ENCODE peak calls at places on chromosomes 13 and 19, in five cellular contexts. T is breast epithelium; L is CD8-positive, alpha-beta T cell; X is heart left ventricle; W is fibroblast of lung. P is an unnamed sample.

GRCh38 chr19:43474986-43475705 is 9.7 kb upstream of the LYPD3 start:
- DNase-seq in T (peak; percentile 96), L (peak; percentile 97), X (peak; percentile 96), W (peak; percentile 89), P (peak; percentile 75)

GRCh38 chr13:54593504-54593903 is 1564.9 kb downstream of the OLFM4 start:
- DNase-seq in T (no peak), L (no peak), X (no peak), W (no peak), P (no peak)

GRCh38 chr19:40331052-40331451 is 17.1 kb downstream of the C19orf47 start:
- DNase-seq in T (peak; percentile 72), L (no peak), X (no peak), W (no peak), P (no peak)

GRCh38 chr13:38202730-38203129 is 146.9 kb upstream of the UFM1 start:
- DNase-seq in T (no peak), L (no peak), X (no peak), W (peak; percentile 89), P (no peak)

GRCh38 chr13:109941951-109942350 is 155.6 kb upstream of the IRS2 start:
- DNase-seq in T (no peak), L (no peak), X (no peak), W (peak; percentile 13), P (no peak)

GRCh38 chr13:85091835-85092234 is 707.4 kb downstream of the SLITRK6 start:
- DNase-seq in T (no peak), L (no peak), X (no peak), W (no peak), P (no peak)

GRCh38 chr13:97440598-97440997 is 6.6 kb downstream of the RAP2A start:
- DNase-seq in T (no peak), L (no peak), X (no peak), W (peak; percentile 32), P (no peak)

GRCh38 chr19:9431475-9431874 is 3.9 kb downstream of the ZNF266 start:
- DNase-seq in T (no peak), L (peak; percentile 54), X (no peak), W (no peak), P (no peak)

GRCh38 chr19:43763473-43763939 is 8.7 kb upstream of the SMG9 start:
- DNase-seq in T (no peak), L (no peak), X (peak; percentile 53), W (peak; percentile 71), P (no peak)

GRCh38 chr19:13056052-13056660 is 46.5 kb downstream of the LYL1 start:
- DNase-seq in T (no peak), L (no peak), X (peak; percentile 66), W (peak; percentile 92), P (no peak)

GRCh38 chr19:1237754-1238372 is at the start of gene CBARP:
- DNase-seq in T (no peak), L (no peak), X (no peak), W (no peak), P (no peak)
- H3K4me1 ChIP-seq in T (peaks cover 20% of the 10 kb centered on the region), L (peaks cover 36% of the 10 kb centered on the region), X (peaks cover 55% of the 10 kb centered on the region), W (peaks cover 17% of the 10 kb centered on the region), P (peaks cover 50% of the 10 kb centered on the region)

GRCh38 chr19:52662631-52663030 is 24.5 kb upstream of the ZNF83 start:
- DNase-seq in T (no peak), L (no peak), X (no peak), W (peak; percentile 20), P (no peak)

GRCh38 chr19:52665047-52665446 is 26.9 kb upstream of the ZNF83 start:
- DNase-seq in T (no peak), L (no peak), X (no peak), W (no peak), P (no peak)

GRCh38 chr19:52665529-52665928 is 27.4 kb upstream of the ZNF83 start:
- DNase-seq in T (no peak), L (no peak), X (no peak), W (peak; percentile 75), P (no peak)

GRCh38 chr19:52660981-52661380 is 22.8 kb upstream of the ZNF83 start:
- DNase-seq in T (no peak), L (no peak), X (no peak), W (peak; percentile 66), P (no peak)

GRCh38 chr19:52664461-52664860 is 26.3 kb upstream of the ZNF83 start:
- DNase-seq in T (no peak), L (no peak), X (no peak), W (no peak), P (no peak)
- H3K4me1 ChIP-seq in T (no peaks in the 10 kb centered on the region), L (no peaks in the 10 kb centered on the region), X (no peaks in the 10 kb centered on the region), W (no peaks in the 10 kb centered on the region), P (no peaks in the 10 kb centered on the region)

DNA sequence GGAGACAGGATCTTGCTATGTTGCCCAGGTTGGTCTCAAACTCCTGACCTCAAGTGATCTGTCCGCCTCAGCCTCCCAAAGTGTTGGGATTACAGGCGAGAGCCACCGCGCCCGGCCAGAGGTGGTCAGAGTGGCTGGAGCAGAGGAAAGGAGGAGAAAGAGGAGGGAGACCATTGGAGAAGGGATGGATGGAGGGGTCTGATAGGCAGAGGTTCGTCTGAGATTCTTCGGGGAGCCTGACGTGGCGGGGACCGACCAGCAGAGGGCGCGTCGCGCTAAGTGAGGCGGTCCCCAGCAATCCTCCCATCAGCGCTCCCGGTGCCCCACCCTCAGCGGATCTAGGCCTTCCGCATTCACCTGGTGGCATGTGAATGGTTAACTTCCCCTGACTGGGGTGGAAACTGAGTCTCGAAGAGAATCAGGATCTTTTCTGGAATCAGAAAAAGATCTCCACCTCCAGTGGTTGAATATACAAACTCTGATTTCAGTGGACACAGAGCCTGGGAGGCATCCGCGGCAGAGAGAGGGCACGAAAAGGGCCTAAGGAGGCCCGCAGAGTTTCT is 8.8 kb downstream of the GTPBP3 start:
- DNase-seq in T (peak; percentile 75), L (peak; percentile 63), X (peak; percentile 70), W (peak; percentile 47), P (no peak)
- H3K4me1 ChIP-seq in T (no peaks in the 10 kb centered on the region), L (no peaks in the 10 kb centered on the region), X (peaks cover 36% of the 10 kb centered on the region), W (no peaks in the 10 kb centered on the region), P (peaks cover 39% of the 10 kb centered on the region)

GRCh38 chr13:90055121-90055520 is 1292.4 kb upstream of the MIR17HG start:
- DNase-seq in T (no peak), L (no peak), X (no peak), W (peak; percentile 44), P (no peak)

GRCh38 chr13:90049989-90050671 is 1297.4 kb upstream of the MIR17HG start:
- DNase-seq in T (no peak), L (no peak), X (no peak), W (no peak), P (no peak)

GRCh38 chr13:90055760-90056159 is 1291.7 kb upstream of the MIR17HG start:
- DNase-seq in T (no peak), L (no peak), X (no peak), W (no peak), P (no peak)
- H3K4me1 ChIP-seq in T (no peaks in the 10 kb centered on the region), L (no peaks in the 10 kb centered on the region), X (no peaks in the 10 kb centered on the region), W (no peaks in the 10 kb centered on the region), P (no peaks in the 10 kb centered on the region)

DNA sequence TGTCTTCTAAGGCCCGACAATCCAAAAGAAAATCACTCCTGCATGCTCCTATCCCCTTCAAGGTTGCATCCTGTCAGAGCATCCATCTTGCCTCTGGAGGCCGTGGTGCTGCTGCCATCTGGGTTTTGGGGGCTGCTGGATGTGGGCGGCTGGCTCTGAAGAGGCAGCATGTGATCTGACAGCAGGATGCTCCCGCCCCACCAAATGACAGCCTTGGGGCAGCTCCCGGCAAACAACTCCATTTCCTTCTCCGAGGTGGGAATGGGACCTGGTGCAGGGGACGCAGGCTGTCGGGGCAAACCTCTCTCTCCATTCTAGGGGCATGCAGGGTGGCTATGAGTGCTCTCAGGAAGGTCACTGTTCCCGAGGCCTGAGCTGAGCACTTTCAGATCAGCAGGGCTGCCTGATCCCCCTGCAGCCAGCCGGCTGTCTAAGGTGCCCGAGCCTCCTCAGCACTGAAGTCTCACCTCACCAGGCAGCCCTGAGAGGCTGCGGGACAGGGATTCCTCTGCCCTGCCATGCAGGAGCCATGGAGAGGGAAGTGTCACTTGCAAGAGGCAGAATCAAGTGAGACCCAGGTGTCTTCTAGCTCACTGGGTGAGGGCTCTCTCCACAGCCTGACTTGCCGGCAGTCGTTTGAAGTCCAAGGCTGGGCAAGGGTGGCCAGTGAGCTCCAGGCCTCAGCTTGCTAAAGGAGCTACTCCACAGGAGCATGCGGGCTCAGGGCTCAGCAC is 28.8 kb downstream of the TSSK6 start:
- DNase-seq in T (no peak), L (no peak), X (no peak), W (no peak), P (no peak)
- H3K4me1 ChIP-seq in T (peaks cover 12% of the 10 kb centered on the region), L (peaks cover 66% of the 10 kb centered on the region), X (peaks cover 73% of the 10 kb centered on the region), W (peaks cover 37% of the 10 kb centered on the region), P (peaks cover 38% of the 10 kb centered on the region)

GRCh38 chr13:51823861-51824260 is 19.9 kb upstream of the DHRS12 start:
- DNase-seq in T (no peak), L (no peak), X (no peak), W (no peak), P (no peak)
- H3K4me1 ChIP-seq in T (peaks cover 4% of the 10 kb centered on the region), L (peaks cover 80% of the 10 kb centered on the region), X (peaks cover 66% of the 10 kb centered on the region), W (no peaks in the 10 kb centered on the region), P (peaks cover 29% of the 10 kb centered on the region)

GRCh38 chr19:30119180-30119920 is 177.3 kb downstream of the URI1 start:
- DNase-seq in T (no peak), L (no peak), X (no peak), W (no peak), P (no peak)

GRCh38 chr19:30118760-30119159 is 176.7 kb downstream of the URI1 start:
- DNase-seq in T (no peak), L (no peak), X (no peak), W (no peak), P (no peak)

GRCh38 chr19:30123109-30123508 is 181.1 kb downstream of the URI1 start:
- DNase-seq in T (no peak), L (no peak), X (no peak), W (no peak), P (no peak)

GRCh38 chr19:30122431-30122830 is 180.4 kb downstream of the URI1 start:
- DNase-seq in T (no peak), L (no peak), X (no peak), W (no peak), P (no peak)

DNA sequence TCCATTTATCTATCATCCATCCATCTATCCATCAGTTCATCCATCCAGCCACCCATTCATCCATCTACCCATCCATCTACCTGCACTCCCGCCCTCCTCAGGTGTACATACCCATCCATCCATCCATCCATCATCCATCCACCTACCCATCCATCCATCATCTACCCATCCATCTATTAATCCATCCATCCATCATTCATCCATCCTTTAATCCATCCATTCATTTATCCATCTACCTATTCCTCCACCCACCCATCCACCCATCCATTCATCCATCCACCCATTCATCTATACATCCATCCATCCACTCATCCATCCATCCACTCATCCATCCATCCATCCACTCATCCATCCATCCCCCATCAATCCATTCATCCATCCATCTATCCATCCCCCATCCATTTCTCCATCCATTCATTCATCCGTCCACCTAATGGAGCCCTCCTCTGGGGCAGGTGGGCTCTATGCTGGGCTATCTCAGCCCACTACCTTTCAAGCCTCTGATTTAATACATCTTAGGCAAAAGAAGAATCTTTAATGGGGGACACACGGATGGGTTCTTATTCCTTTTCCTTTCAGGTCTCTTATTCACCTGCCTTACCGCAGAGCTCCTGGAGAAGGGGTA is 178.9 kb downstream of the URI1 start:
- DNase-seq in T (no peak), L (no peak), X (no peak), W (no peak), P (no peak)
- H3K4me1 ChIP-seq in T (no peaks in the 10 kb centered on the region), L (no peaks in the 10 kb centered on the region), X (no peaks in the 10 kb centered on the region), W (no peaks in the 10 kb centered on the region), P (no peaks in the 10 kb centered on the region)

GRCh38 chr19:1411255-1412191 is 4.1 kb downstream of the DAZAP1 start:
- DNase-seq in T (no peak), L (peak; percentile 68), X (peak; percentile 94), W (peak; percentile 65), P (peak; percentile 24)
- H3K4me1 ChIP-seq in T (peaks cover 57% of the 10 kb centered on the region), L (peaks cover 70% of the 10 kb centered on the region), X (peaks cover 80% of the 10 kb centered on the region), W (peaks cover 40% of the 10 kb centered on the region), P (peaks cover 68% of the 10 kb centered on the region)

P was measured in thoracic aorta.